ENCODE peak calls at places on chromosome 1, in seven cellular contexts. P is activated CD8-positive, alpha-beta memory T cell treated with anti-CD3 and anti-CD28 coated beads, Interleukin-2, amount 50 U/mL, for 4 hours; C is kidney glomerular epithelial cell; V is stimulated activated CD4-positive, alpha-beta T cell treated with anti-CD3 and anti-CD28 coated beads, Interleukin-1b, Interleukin-23, amount 100 ng/mL, for 48 hours; K is NAMALWA; S is NCI-H345; I is osteoblast. Z is an unnamed sample.

GRCh38 chr1:33380811-33381210 is 50.1 kb downstream of the PHC2 start:
- DNase-seq in P (no peak), C (no peak), V (no peak), K (no peak), S (no peak), I (no peak), Z (peak; percentile 48)

GRCh38 chr1:210828996-210829596 is 304.9 kb downstream of the KCNH1 start:
- DNase-seq in P (no peak), C (no peak), V (no peak), K (no peak), S (no peak), I (peak; percentile 58), Z (peak; percentile 36)

GRCh38 chr1:174405219-174405618 is 42.5 kb upstream of the GPR52 start:
- DNase-seq in P (no peak), C (no peak), V (no peak), K (no peak), S (no peak), I (no peak), Z (no peak)

GRCh38 chr1:246417152-246417812 is 89.8 kb downstream of the SMYD3 start:
- DNase-seq in P (no peak), C (no peak), V (no peak), K (no peak), S (no peak), I (peak; percentile 64), Z (peak; percentile 13)

GRCh38 chr1:211382182-211382713 is 55.6 kb downstream of the TRAF5 start:
- DNase-seq in P (no peak), C (no peak), V (no peak), K (no peak), S (no peak), I (no peak), Z (no peak)

GRCh38 chr1:109254621-109255096 is 5.3 kb downstream of the CELSR2 start:
- DNase-seq in P (no peak), C (peak; percentile 85), V (no peak), K (no peak), S (no peak), I (peak; percentile 80), Z (peak; percentile 73)

GRCh38 chr1:173084292-173084691 is 33.6 kb upstream of the TNFSF18 start:
- DNase-seq in P (no peak), C (no peak), V (no peak), K (no peak), S (no peak), I (no peak), Z (no peak)

GRCh38 chr1:158830904-158831507 is at the start of gene MNDA:
- DNase-seq in P (no peak), C (no peak), V (no peak), K (peak; percentile 59), S (no peak), I (no peak), Z (no peak)

GRCh38 chr1:20069932-20070331 is at the start of gene PLA2G5:
- DNase-seq in P (no peak), C (no peak), V (no peak), K (no peak), S (no peak), I (no peak), Z (no peak)

GRCh38 chr1:163202833-163203451 is at the start of gene RGS5:
- DNase-seq in P (no peak), C (peak; percentile 70), V (no peak), K (no peak), S (no peak), I (peak; percentile 42), Z (peak; percentile 30)

GRCh38 chr1:198179556-198179981 is 22.8 kb downstream of the NEK7 start:
- DNase-seq in P (no peak), C (no peak), V (no peak), K (no peak), S (no peak), I (no peak), Z (peak; percentile 12)

GRCh38 chr1:44694863-44695478 is 20.5 kb downstream of the ARMH1 start:
- DNase-seq in P (no peak), C (no peak), V (no peak), K (peak; percentile 79), S (no peak), I (no peak), Z (no peak)

GRCh38 chr1:91325456-91325855 is 79.2 kb downstream of the HFM1 start:
- DNase-seq in P (no peak), C (no peak), V (no peak), K (no peak), S (no peak), I (no peak), Z (no peak)

GRCh38 chr1:162631546-162632233 is 574 bp upstream of the DDR2 start:
- DNase-seq in P (no peak), C (no peak), V (no peak), K (no peak), S (no peak), I (no peak), Z (no peak)

GRCh38 chr1:3222042-3222692 is 153.2 kb downstream of the PRDM16 start:
- DNase-seq in P (no peak), C (no peak), V (no peak), K (peak; percentile 96), S (no peak), I (peak; percentile 89), Z (no peak)

GRCh38 chr1:208189183-208189582 is 55.0 kb downstream of the PLXNA2 start:
- DNase-seq in P (no peak), C (no peak), V (no peak), K (no peak), S (no peak), I (no peak), Z (peak; percentile 58)

GRCh38 chr1:92965003-92965402 is 3.7 kb upstream of the DIPK1A start:
- DNase-seq in P (peak; percentile 22), C (no peak), V (no peak), K (no peak), S (no peak), I (no peak), Z (no peak)

GRCh38 chr1:20589331-20590312 is 725 bp downstream of the CDA start:
- DNase-seq in P (no peak), C (peak; percentile 26), V (no peak), K (no peak), S (no peak), I (peak; percentile 89), Z (peak; percentile 29)

GRCh38 chr1:59046730-59047157 is 250.2 kb upstream of the FGGY start:
- DNase-seq in P (peak; percentile 26), C (no peak), V (peak; percentile 52), K (peak; percentile 4), S (no peak), I (no peak), Z (no peak)

GRCh38 chr1:246631426-246631825 is 65.2 kb downstream of the CNST start:
- DNase-seq in P (no peak), C (peak; percentile 39), V (no peak), K (no peak), S (no peak), I (peak; percentile 71), Z (peak; percentile 23)

GRCh38 chr1:6011161-6011945 is 19.1 kb upstream of the NPHP4 start:
- DNase-seq in P (no peak), C (no peak), V (no peak), K (no peak), S (no peak), I (peak; percentile 58), Z (no peak)

GRCh38 chr1:21299780-21300395 is 9.6 kb upstream of the ECE1 start:
- DNase-seq in P (no peak), C (no peak), V (no peak), K (no peak), S (no peak), I (no peak), Z (peak; percentile 17)

Z was measured in kidney tubule cell.